ENCODE peak calls at places on chromosome 7, in five cellular contexts. I, G, Z, Y and Q are unnamed samples.

GRCh38 chr7:111090834-111091233 is at the start of gene LRRN3:
- DNase-seq in I (peak), G (peak), Z (no peak), Y (no peak), Q (no peak)

GRCh38 chr7:155979994-155980393 is 167.7 kb upstream of the SHH start:
- DNase-seq in I (no peak), G (no peak), Z (no peak), Y (no peak), Q (no peak)

GRCh38 chr7:80499350-80499955 is 12.4 kb downstream of the GNAT3 start:
- DNase-seq in I (no peak), G (peak), Z (peak), Y (no peak), Q (peak)

GRCh38 chr7:11203688-11204087 is 230.0 kb downstream of the PHF14 start:
- DNase-seq in I (no peak), G (no peak), Z (no peak), Y (no peak), Q (no peak)

GRCh38 chr7:140159487-140159886 is 17.3 kb downstream of the KDM7A start:
- DNase-seq in I (no peak), G (peak), Z (peak), Y (no peak), Q (no peak)

GRCh38 chr7:141028767-141029166 is 14.0 kb upstream of the MRPS33 start:
- DNase-seq in I (no peak), G (no peak), Z (no peak), Y (no peak), Q (no peak)

GRCh38 chr7:80087051-80087767 is 47.4 kb upstream of the GNAI1 start:
- DNase-seq in I (no peak), G (peak), Z (peak), Y (no peak), Q (no peak)

GRCh38 chr7:30846378-30846777 is 65.3 kb upstream of the AQP1 start:
- DNase-seq in I (no peak), G (no peak), Z (no peak), Y (no peak), Q (no peak)

GRCh38 chr7:74289660-74290589 is 718 bp downstream of the CLIP2 start:
- DNase-seq in I (peak), G (no peak), Z (no peak), Y (no peak), Q (no peak)

GRCh38 chr7:96621932-96622331 is 87.7 kb downstream of the SEM1 start:
- DNase-seq in I (no peak), G (no peak), Z (peak), Y (no peak), Q (no peak)

GRCh38 chr7:101838837-101839483 is 21.5 kb downstream of the CUX1 start:
- DNase-seq in I (no peak), G (no peak), Z (peak), Y (no peak), Q (no peak)

GRCh38 chr7:97275475-97275874 is 158.0 kb downstream of the SDHAF3 start:
- DNase-seq in I (no peak), G (no peak), Z (no peak), Y (no peak), Q (no peak)

GRCh38 chr7:82194011-82194410 is 249.6 kb downstream of the CACNA2D1 start:
- DNase-seq in I (no peak), G (peak), Z (no peak), Y (no peak), Q (no peak)

GRCh38 chr7:131011437-131011752 is 277.4 kb upstream of the KLF14 start:
- DNase-seq in I (no peak), G (no peak), Z (no peak), Y (no peak), Q (no peak)